ENCODE peak calls at places on chromosomes 12 and 14, in four cellular contexts. T is transverse colon, B is heart left ventricle, X is neural crest cell. E is an unnamed sample.

GRCh38 chr14:26992403-26993115 is 394.7 kb upstream of the NOVA1 start:
- DNase-seq in X (no peak), B (no peak), T (no peak), E (peak)

GRCh38 chr12:48810817-48811453 is 7.4 kb upstream of the CACNB3 start:
- DNase-seq in X (no peak), T (no peak), B (no peak), E (no peak)

GRCh38 chr12:65720136-65720535 is 104.1 kb upstream of the HMGA2 start:
- DNase-seq in X (no peak), B (no peak), T (no peak), E (no peak)

GRCh38 chr12:27780612-27781408 is 774 bp upstream of the MANSC4 start:
- DNase-seq in X (no peak), B (peak), T (peak), E (peak)

GRCh38 chr12:71430756-71431155 is 8.8 kb upstream of the LGR5 start:
- DNase-seq in B (no peak), X (no peak), T (no peak), E (no peak)

GRCh38 chr14:101127239-101127638 is 223.7 kb upstream of the RTL1 start:
- DNase-seq in X (no peak), T (no peak), B (no peak), E (no peak)

GRCh38 chr14:105436891-105437722 is 17.5 kb downstream of the MTA1 start:
- DNase-seq in X (no peak), B (no peak), T (peak), E (peak)

GRCh38 chr14:96861568-96862310 is 64.6 kb downstream of the VRK1 start:
- DNase-seq in T (no peak), B (no peak), X (no peak), E (no peak)

GRCh38 chr14:73612339-73613045 is at the start of gene ACOT6:
- DNase-seq in X (peak), B (peak), T (peak), E (peak)

GRCh38 chr12:123363743-123364531 is 710 bp downstream of the SBNO1 start:
- DNase-seq in T (peak), X (peak), B (peak), E (peak)

GRCh38 chr14:61385002-61385685 is 63.8 kb downstream of the PRKCH start:
- DNase-seq in B (no peak), T (peak), X (no peak), E (no peak)

DNA sequence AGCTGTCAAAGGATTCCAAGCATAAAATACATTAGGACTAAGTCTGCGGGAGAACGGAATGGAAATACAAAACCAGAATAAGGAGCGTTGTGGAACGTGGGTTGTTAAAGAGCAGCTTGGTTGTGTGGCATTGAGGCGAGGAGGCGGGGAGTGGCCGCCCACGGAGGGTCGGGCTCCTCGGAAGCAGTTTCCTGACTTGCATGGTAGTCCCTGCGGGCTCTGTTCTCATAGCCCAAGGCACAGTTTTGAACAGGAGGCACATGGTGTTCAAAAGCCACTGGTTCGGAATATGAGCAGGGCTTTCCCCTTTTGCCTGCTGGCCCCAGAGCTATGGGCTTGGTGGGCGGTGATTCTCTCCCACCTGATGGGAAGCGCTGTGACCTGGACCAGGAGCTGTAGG is 12.2 kb downstream of the DDX51 start:
- DNase-seq in T (no peak), X (no peak), B (no peak), E (no peak)
- TF ChIP-seq CTCF in T (no peak), X (no peak), B (no peak), E (no peak)

GRCh38 chr12:15996254-15996653 is 85.1 kb downstream of the DERA start:
- DNase-seq in T (peak), B (peak), X (no peak), E (peak)
- TF ChIP-seq CTCF in T (no peak), B (no peak), X (no peak), E (no peak)

GRCh38 chr12:121822393-121823100 is 18.7 kb downstream of the SETD1B start:
- DNase-seq in X (no peak), T (no peak), B (peak), E (no peak)

GRCh38 chr12:121825041-121825523 is 21.3 kb downstream of the SETD1B start:
- DNase-seq in X (no peak), T (no peak), B (no peak), E (no peak)

GRCh38 chr12:121820056-121820455 is 16.2 kb downstream of the SETD1B start:
- DNase-seq in T (no peak), X (no peak), B (no peak), E (no peak)

GRCh38 chr12:121823727-121824115 is 19.9 kb downstream of the SETD1B start:
- DNase-seq in B (no peak), T (no peak), X (no peak), E (no peak)

GRCh38 chr12:121823101-121823726 is 19.4 kb downstream of the SETD1B start:
- DNase-seq in B (peak), T (no peak), X (no peak), E (no peak)
- TF ChIP-seq CTCF in B (no peak), T (no peak), X (no peak), E (no peak)

DNA sequence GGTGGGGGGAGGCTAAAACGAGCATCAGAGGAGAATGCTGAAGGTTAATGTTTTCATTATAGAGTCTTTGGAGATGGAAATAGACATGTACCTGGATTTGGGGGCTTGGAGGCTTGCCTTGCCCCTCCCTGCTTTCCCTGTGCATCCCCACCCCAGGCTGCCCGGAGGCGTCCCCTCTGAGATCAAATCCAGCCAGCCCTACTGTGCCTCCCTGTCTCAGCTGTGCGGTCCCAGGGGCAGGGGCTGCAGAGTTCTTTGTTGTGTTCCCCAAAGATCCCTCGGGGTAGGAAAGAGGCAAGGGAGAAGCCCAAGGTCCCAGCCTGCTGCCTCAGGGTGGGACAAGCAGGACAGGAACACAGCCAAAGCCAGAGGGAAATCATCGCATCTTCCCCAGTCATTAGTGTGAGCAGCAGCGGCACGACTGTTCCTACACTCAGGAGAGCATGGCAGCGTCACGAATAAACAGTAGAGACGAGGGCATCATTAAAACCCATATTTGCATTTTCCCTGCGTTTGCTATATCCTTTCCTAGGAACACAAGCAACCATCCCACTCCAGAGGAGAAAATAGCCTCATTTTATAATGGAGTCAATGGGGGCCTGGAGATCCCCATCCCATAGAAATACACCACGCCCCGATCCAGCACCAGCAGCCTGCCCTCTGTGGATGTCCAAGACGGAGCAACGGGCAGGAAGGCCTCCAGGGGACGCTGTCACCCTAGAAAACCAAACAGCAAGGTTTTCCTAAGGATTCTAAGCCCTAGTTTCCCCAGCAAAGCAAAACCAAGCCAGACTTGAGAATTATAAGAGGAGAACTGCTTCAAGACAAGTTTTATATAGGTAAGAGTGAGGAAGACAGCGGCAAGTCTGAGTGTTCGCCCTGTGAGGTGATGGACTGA is 32.4 kb downstream of the ANO2 start:
- DNase-seq in B (no peak), T (no peak), X (peak), E (no peak)
- TF ChIP-seq CTCF in B (no peak), T (no peak), X (peak), E (no peak)

GRCh38 chr12:132640936-132641335 is 22.4 kb downstream of the P2RX2 start:
- DNase-seq in X (no peak), T (no peak), B (no peak), E (no peak)

GRCh38 chr12:132639996-132640520 is 21.5 kb downstream of the P2RX2 start:
- DNase-seq in B (no peak), T (no peak), X (no peak), E (no peak)

GRCh38 chr12:132641811-132642650 is 23.5 kb downstream of the P2RX2 start:
- DNase-seq in B (no peak), T (no peak), X (no peak), E (no peak)

GRCh38 chr12:132637811-132638210 is 19.2 kb downstream of the P2RX2 start:
- DNase-seq in B (no peak), T (no peak), X (no peak), E (no peak)

DNA sequence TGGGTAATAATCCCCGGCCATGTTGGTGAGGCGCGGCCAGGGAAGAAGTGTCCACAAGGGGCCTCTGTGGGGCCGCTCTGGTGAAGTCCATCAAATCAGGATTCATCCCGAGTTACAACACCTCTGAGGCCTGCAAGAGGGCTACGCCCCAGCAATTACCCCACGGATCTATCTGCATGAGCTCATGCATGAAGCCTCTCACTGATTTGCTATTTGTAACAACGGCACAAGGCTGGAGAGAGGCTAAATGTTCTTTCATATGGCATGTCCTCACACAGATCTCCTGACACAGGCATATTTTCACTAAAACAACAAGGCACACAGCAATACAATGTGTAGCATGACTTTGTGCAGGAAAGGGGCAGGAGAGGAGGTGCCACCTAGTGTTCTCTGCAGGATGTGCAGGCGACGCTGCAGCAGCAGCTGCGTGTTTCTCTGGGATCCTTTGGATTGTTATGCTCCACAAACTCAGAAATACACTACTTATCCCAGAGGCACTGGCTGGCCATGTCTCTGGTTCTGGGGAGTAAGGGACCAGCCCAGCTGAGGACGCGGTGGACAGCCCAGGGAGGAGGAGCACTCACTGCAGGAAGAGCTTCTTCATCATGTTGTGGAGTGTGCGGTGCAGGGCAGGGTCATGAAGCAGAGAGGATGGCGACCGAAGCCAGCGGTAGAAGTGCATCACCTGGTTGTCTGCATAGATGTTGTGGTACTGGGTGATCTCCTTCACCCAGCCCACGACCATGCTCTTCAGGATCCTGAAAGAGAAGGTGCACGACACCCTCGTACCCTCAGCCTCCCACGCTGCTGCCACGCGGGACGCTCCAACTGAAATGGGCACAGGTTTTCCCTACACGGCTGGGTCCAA is 20.2 kb downstream of the P2RX2 start:
- DNase-seq in X (no peak), T (no peak), B (no peak), E (peak)
- TF ChIP-seq CTCF in X (peak), T (peak), B (peak), E (peak)

DNA sequence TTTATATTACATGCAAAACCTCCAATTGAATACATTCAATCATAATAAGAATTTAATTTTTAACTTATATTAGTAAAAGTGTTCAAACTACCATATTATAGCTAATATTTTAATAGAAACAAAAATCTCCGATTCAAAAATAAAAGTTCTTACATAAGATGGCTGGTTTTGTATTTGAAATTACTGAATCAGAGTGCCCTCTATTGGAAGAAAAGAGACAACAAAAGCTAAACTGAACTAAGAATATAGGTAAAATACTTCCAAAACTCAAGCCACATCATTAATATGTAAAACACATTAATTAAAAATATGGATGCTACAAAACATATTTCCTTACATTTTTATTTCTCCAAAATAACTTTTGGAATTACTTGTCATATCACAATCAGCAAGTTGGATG is 120.3 kb downstream of the GARIN6 start:
- DNase-seq in T (no peak), X (no peak), B (no peak), E (no peak)
- TF ChIP-seq CTCF in T (peak), X (peak), B (peak), E (no peak)

GRCh38 chr14:58772814-58773620 is 135.3 kb downstream of the DACT1 start:
- DNase-seq in X (no peak), T (no peak), B (no peak), E (no peak)
- TF ChIP-seq CTCF in X (no peak), T (no peak), B (no peak), E (no peak)